ENCODE peak calls at places on chromosomes 3 and 15, in seven cellular contexts. One of them, this sample, is unnamed. For H3K4me1 and H3K27me3, the result is how much of the 10 kb centered on the place peaks cover.

GRCh38 chr3:11367116-11367781 is 95.1 kb downstream of the ATG7 start:
- DNase-seq in HepG2: peak
- DNase-seq in breast epithelium: no peak
- DNase-seq in effector memory CD4-positive, alpha-beta T cell: no peak
- DNase-seq in spleen: no peak
- DNase-seq in tibial nerve: peak
- DNase-seq in trophoblast cell: no peak
- DNase-seq in this sample: no peak

GRCh38 chr15:45234562-45235235 is 17.3 kb upstream of the SLC28A2 start:
- DNase-seq in breast epithelium: no peak
- DNase-seq in spleen: no peak
- DNase-seq in trophoblast cell: no peak
- DNase-seq in tibial nerve: no peak
- DNase-seq in effector memory CD4-positive, alpha-beta T cell: no peak
- DNase-seq in HepG2: no peak
- DNase-seq in this sample: no peak

GRCh38 chr3:149781216-149781615 is 11.1 kb downstream of the ANKUB1 start:
- DNase-seq in spleen: no peak
- DNase-seq in breast epithelium: no peak
- DNase-seq in tibial nerve: no peak
- DNase-seq in HepG2: no peak
- DNase-seq in effector memory CD4-positive, alpha-beta T cell: no peak
- DNase-seq in trophoblast cell: peak
- DNase-seq in this sample: no peak

GRCh38 chr3:118714800-118715199 is 319.8 kb downstream of the IGSF11 start:
- DNase-seq in HepG2: peak
- DNase-seq in trophoblast cell: no peak
- DNase-seq in effector memory CD4-positive, alpha-beta T cell: no peak
- DNase-seq in tibial nerve: no peak
- DNase-seq in breast epithelium: no peak
- DNase-seq in spleen: no peak
- DNase-seq in this sample: no peak

GRCh38 chr3:128277378-128278049 is 124.2 kb downstream of the EEFSEC start:
- DNase-seq in spleen: no peak
- DNase-seq in trophoblast cell: no peak
- DNase-seq in breast epithelium: no peak
- DNase-seq in HepG2: no peak
- DNase-seq in effector memory CD4-positive, alpha-beta T cell: no peak
- DNase-seq in tibial nerve: no peak
- DNase-seq in this sample: no peak

GRCh38 chr3:12273045-12273695 is 15.7 kb upstream of the PPARG start:
- DNase-seq in HepG2: no peak
- DNase-seq in tibial nerve: no peak
- DNase-seq in trophoblast cell: no peak
- DNase-seq in effector memory CD4-positive, alpha-beta T cell: no peak
- DNase-seq in breast epithelium: no peak
- DNase-seq in spleen: no peak
- DNase-seq in this sample: no peak

GRCh38 chr15:68042156-68042854 is 11.8 kb upstream of the PIAS1 start:
- DNase-seq in breast epithelium: no peak
- DNase-seq in trophoblast cell: no peak
- DNase-seq in effector memory CD4-positive, alpha-beta T cell: no peak
- DNase-seq in spleen: no peak
- DNase-seq in tibial nerve: no peak
- DNase-seq in HepG2: peak
- DNase-seq in this sample: no peak

GRCh38 chr3:1068985-1069384 is 23.8 kb upstream of the CNTN6 start:
- DNase-seq in tibial nerve: no peak
- DNase-seq in HepG2: no peak
- DNase-seq in breast epithelium: no peak
- DNase-seq in spleen: no peak
- DNase-seq in effector memory CD4-positive, alpha-beta T cell: no peak
- DNase-seq in trophoblast cell: no peak
- DNase-seq in this sample: no peak

GRCh38 chr3:107431048-107431297 is 53.7 kb downstream of the CCDC54 start:
- DNase-seq in trophoblast cell: no peak
- DNase-seq in spleen: no peak
- DNase-seq in effector memory CD4-positive, alpha-beta T cell: peak
- DNase-seq in breast epithelium: peak
- DNase-seq in tibial nerve: peak
- DNase-seq in HepG2: no peak
- DNase-seq in this sample: no peak

GRCh38 chr3:194267744-194268658 is 83.1 kb downstream of the CPN2 start:
- DNase-seq in effector memory CD4-positive, alpha-beta T cell: no peak
- DNase-seq in tibial nerve: no peak
- DNase-seq in trophoblast cell: no peak
- DNase-seq in spleen: peak
- DNase-seq in breast epithelium: peak
- DNase-seq in HepG2: peak
- DNase-seq in this sample: no peak
- H3K4me1 ChIP-seq in effector memory CD4-positive, alpha-beta T cell: under half
- H3K4me1 ChIP-seq in tibial nerve: under half
- H3K4me1 ChIP-seq in trophoblast cell: under half
- H3K4me1 ChIP-seq in spleen: under half
- H3K4me1 ChIP-seq in breast epithelium: under half
- H3K4me1 ChIP-seq in HepG2: half or more
- H3K4me1 ChIP-seq in this sample: under half

DNA sequence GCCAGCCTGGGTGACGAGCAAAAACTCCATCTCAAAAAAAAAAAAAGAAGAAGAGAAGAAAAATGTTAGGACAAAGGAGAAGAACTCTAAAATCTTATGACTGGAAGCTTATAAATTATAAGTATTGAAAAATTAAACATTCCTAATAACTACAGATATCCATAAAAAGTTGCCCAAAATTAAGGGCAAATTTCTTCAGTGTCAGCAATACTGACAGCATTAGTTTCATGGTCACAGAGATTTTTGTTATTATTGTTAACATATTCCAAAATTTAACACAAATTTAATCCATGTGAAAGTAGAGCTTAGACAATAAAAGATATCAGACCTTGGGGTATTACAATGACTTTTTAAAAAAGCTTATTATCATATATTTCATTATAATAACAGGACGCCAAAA is 74.1 kb downstream of the NR2F2 start:
- DNase-seq in trophoblast cell: no peak
- DNase-seq in HepG2: no peak
- DNase-seq in tibial nerve: no peak
- DNase-seq in spleen: no peak
- DNase-seq in breast epithelium: no peak
- DNase-seq in effector memory CD4-positive, alpha-beta T cell: no peak
- DNase-seq in this sample: no peak
- H3K27me3 ChIP-seq in trophoblast cell: under half
- H3K27me3 ChIP-seq in HepG2: under half
- H3K27me3 ChIP-seq in tibial nerve: under half
- H3K27me3 ChIP-seq in spleen: under half
- H3K27me3 ChIP-seq in breast epithelium: under half
- H3K27me3 ChIP-seq in effector memory CD4-positive, alpha-beta T cell: under half
- H3K27me3 ChIP-seq in this sample: under half

GRCh38 chr3:46524832-46525231 is 27.1 kb downstream of the RTP3 start:
- DNase-seq in HepG2: no peak
- DNase-seq in breast epithelium: no peak
- DNase-seq in effector memory CD4-positive, alpha-beta T cell: no peak
- DNase-seq in trophoblast cell: no peak
- DNase-seq in spleen: no peak
- DNase-seq in tibial nerve: no peak
- DNase-seq in this sample: no peak

GRCh38 chr3:46524008-46524407 is 26.2 kb downstream of the RTP3 start:
- DNase-seq in breast epithelium: no peak
- DNase-seq in tibial nerve: no peak
- DNase-seq in effector memory CD4-positive, alpha-beta T cell: no peak
- DNase-seq in trophoblast cell: no peak
- DNase-seq in HepG2: no peak
- DNase-seq in spleen: no peak
- DNase-seq in this sample: no peak

GRCh38 chr3:46523556-46523955 is 25.8 kb downstream of the RTP3 start:
- DNase-seq in trophoblast cell: no peak
- DNase-seq in effector memory CD4-positive, alpha-beta T cell: no peak
- DNase-seq in tibial nerve: no peak
- DNase-seq in breast epithelium: no peak
- DNase-seq in spleen: no peak
- DNase-seq in HepG2: no peak
- DNase-seq in this sample: no peak

GRCh38 chr3:46527239-46527638 is 29.5 kb downstream of the RTP3 start:
- DNase-seq in effector memory CD4-positive, alpha-beta T cell: no peak
- DNase-seq in spleen: no peak
- DNase-seq in trophoblast cell: no peak
- DNase-seq in breast epithelium: no peak
- DNase-seq in HepG2: no peak
- DNase-seq in tibial nerve: no peak
- DNase-seq in this sample: no peak
- H3K4me1 ChIP-seq in effector memory CD4-positive, alpha-beta T cell: under half
- H3K4me1 ChIP-seq in spleen: under half
- H3K4me1 ChIP-seq in trophoblast cell: under half
- H3K4me1 ChIP-seq in breast epithelium: under half
- H3K4me1 ChIP-seq in HepG2: under half
- H3K4me1 ChIP-seq in tibial nerve: under half
- H3K4me1 ChIP-seq in this sample: under half

GRCh38 chr3:46354984-46355383 is 1.1 kb downstream of the CCR2 start:
- DNase-seq in HepG2: no peak
- DNase-seq in effector memory CD4-positive, alpha-beta T cell: no peak
- DNase-seq in tibial nerve: no peak
- DNase-seq in breast epithelium: no peak
- DNase-seq in trophoblast cell: no peak
- DNase-seq in spleen: no peak
- DNase-seq in this sample: no peak
- H3K27me3 ChIP-seq in HepG2: under half
- H3K27me3 ChIP-seq in effector memory CD4-positive, alpha-beta T cell: under half
- H3K27me3 ChIP-seq in tibial nerve: under half
- H3K27me3 ChIP-seq in breast epithelium: under half
- H3K27me3 ChIP-seq in trophoblast cell: under half
- H3K27me3 ChIP-seq in spleen: under half
- H3K27me3 ChIP-seq in this sample: under half

GRCh38 chr3:177336841-177337430 is 139.7 kb upstream of the TBL1XR1 start:
- DNase-seq in breast epithelium: no peak
- DNase-seq in spleen: no peak
- DNase-seq in tibial nerve: no peak
- DNase-seq in trophoblast cell: peak
- DNase-seq in effector memory CD4-positive, alpha-beta T cell: no peak
- DNase-seq in HepG2: no peak
- DNase-seq in this sample: no peak
- H3K4me1 ChIP-seq in breast epithelium: under half
- H3K4me1 ChIP-seq in spleen: under half
- H3K4me1 ChIP-seq in tibial nerve: half or more
- H3K4me1 ChIP-seq in trophoblast cell: under half
- H3K4me1 ChIP-seq in effector memory CD4-positive, alpha-beta T cell: under half
- H3K4me1 ChIP-seq in HepG2: half or more
- H3K4me1 ChIP-seq in this sample: under half

DNA sequence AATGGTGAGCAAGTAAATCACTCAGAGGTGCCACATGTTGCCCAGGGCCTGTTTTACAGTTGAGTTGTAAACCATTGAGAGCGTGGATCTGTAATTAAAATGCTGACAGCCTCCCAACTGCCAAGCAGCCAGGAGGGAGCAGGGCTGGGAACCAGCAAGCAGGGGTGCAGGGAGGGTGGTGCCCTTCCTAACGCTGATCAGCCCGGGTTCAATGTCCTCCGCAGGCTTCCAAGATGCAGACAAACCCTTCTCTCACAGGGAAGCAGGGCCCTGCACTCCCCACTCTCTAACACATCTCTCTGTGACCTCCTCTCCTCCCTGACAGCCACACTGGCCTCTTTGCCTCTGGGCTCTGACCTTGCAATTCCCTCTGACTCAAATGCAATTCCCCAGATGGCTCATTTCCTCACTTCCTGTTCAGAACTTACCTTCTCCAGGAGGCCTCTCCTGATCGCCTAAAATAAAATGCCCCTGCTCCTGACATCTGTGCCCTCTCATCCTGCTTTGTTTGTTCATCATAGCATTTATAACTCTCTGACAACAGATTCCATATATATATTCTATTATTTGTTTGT is 40.0 kb downstream of the WNT7A start:
- DNase-seq in spleen: peak
- DNase-seq in tibial nerve: no peak
- DNase-seq in HepG2: no peak
- DNase-seq in trophoblast cell: peak
- DNase-seq in breast epithelium: no peak
- DNase-seq in effector memory CD4-positive, alpha-beta T cell: no peak
- DNase-seq in this sample: no peak
- H3K27me3 ChIP-seq in spleen: under half
- H3K27me3 ChIP-seq in tibial nerve: under half
- H3K27me3 ChIP-seq in HepG2: under half
- H3K27me3 ChIP-seq in trophoblast cell: under half
- H3K27me3 ChIP-seq in breast epithelium: under half
- H3K27me3 ChIP-seq in effector memory CD4-positive, alpha-beta T cell: under half
- H3K27me3 ChIP-seq in this sample: under half

DNA sequence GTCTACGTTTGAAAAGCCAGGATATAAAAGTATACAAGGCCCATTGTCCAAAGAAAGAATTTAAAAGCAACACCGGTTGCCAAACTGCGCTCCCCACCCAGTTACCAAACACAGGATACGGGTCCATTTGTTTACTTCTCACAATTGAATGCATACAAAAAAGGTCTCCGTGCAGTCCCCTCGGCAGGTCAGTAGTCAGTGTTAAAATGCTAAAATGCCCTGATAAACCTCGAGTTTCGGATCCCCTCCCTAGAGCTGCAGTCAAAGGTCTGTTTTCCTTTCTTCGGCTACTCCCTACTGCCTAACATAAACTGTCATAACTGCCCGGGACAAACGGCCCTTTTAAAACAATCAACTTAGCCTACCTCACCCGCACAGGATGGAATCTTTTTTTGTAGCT is 534.6 kb downstream of the FOXP1 start:
- DNase-seq in HepG2: peak
- DNase-seq in effector memory CD4-positive, alpha-beta T cell: no peak
- DNase-seq in spleen: no peak
- DNase-seq in trophoblast cell: no peak
- DNase-seq in breast epithelium: no peak
- DNase-seq in tibial nerve: no peak
- DNase-seq in this sample: peak
- H3K4me1 ChIP-seq in HepG2: half or more
- H3K4me1 ChIP-seq in effector memory CD4-positive, alpha-beta T cell: under half
- H3K4me1 ChIP-seq in spleen: under half
- H3K4me1 ChIP-seq in trophoblast cell: under half
- H3K4me1 ChIP-seq in breast epithelium: under half
- H3K4me1 ChIP-seq in tibial nerve: half or more
- H3K4me1 ChIP-seq in this sample: under half

DNA sequence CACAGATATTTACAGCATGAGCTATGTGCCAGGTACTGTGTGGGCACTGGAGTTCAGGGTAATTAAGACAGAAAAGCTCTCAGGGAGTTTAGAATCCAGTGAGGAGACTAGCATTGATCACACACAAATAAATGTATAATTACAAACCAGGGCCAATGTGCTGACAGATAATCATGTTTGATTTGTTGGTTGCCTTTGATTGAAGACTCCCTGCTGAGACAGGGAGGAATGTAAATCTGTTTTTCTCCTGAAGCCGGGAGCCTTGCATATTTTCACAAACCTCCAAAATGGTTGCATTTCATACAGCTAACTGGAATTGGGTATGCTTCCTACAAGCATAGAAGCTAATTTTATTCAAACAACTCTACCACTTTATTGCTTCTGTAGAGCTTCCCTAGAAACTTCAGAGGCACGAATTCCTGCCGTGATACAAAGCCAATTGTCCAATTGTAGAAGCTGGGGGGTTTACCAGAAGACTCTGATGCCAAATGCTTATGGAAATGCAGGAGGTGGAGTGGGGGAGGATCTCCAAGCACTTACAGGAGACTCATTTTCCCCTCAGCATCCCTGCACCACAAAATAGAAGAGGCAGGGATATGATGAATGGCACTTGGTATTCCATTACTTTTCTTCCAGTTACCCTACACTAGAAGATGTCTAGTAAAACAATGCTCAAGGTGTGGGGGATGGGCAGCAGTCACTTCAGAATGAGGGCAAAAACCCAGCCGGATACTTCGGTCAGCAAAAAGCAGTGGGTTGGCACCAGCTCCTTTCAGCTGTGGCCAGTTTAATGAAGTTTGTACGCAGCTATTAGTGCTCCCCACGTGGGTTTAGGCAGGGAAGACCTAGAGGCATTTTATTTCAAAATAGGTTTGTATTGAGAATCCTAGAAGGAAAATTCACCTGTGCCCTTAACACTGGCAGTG is 11.3 kb upstream of the MEX3B start:
- DNase-seq in HepG2: no peak
- DNase-seq in spleen: no peak
- DNase-seq in trophoblast cell: no peak
- DNase-seq in tibial nerve: no peak
- DNase-seq in effector memory CD4-positive, alpha-beta T cell: no peak
- DNase-seq in breast epithelium: no peak
- DNase-seq in this sample: no peak
- H3K27me3 ChIP-seq in HepG2: under half
- H3K27me3 ChIP-seq in spleen: under half
- H3K27me3 ChIP-seq in trophoblast cell: under half
- H3K27me3 ChIP-seq in tibial nerve: half or more
- H3K27me3 ChIP-seq in effector memory CD4-positive, alpha-beta T cell: under half
- H3K27me3 ChIP-seq in breast epithelium: under half
- H3K27me3 ChIP-seq in this sample: under half

This sample was measured in Caco-2.